ENCODE peak calls at places on chromosome 11, in five cellular contexts. I is testis, G is OCI-LY7, N is fibroblast of mammary gland, Y is adrenal gland. Z is an unnamed sample.

GRCh38 chr11:130510407-130511006 is 62.1 kb downstream of the ADAMTS15 start:
- DNase-seq in N (peak; percentile 22), Y (no peak), I (peak; percentile 34), G (no peak), Z (no peak)

GRCh38 chr11:21928834-21929233 is 264.1 kb upstream of the ANO5 start:
- DNase-seq in Y (no peak), I (no peak), N (no peak), G (no peak), Z (no peak)

GRCh38 chr11:117144477-117145392 is 648 bp downstream of the PAFAH1B2 start:
- DNase-seq in G (peak; percentile 64), Y (peak; percentile 92), N (peak; percentile 73), I (peak; percentile 61), Z (peak; percentile 68)

GRCh38 chr11:65204646-65205601 is 23.2 kb downstream of the CAPN1 start:
- DNase-seq in I (peak; percentile 50), Y (peak; percentile 51), N (peak; percentile 27), G (peak; percentile 48), Z (peak; percentile 46)

GRCh38 chr11:95567685-95568084 is 221.9 kb downstream of the FAM76B start:
- DNase-seq in Y (no peak), I (no peak), N (peak; percentile 70), G (no peak), Z (no peak)

GRCh38 chr11:12009617-12010321 is 1.3 kb upstream of the DKK3 start:
- DNase-seq in Y (no peak), N (no peak), G (no peak), I (peak; percentile 23), Z (no peak)

GRCh38 chr11:62394825-62395538 is 23.9 kb upstream of the SCGB1A1 start:
- DNase-seq in G (peak; percentile 69), N (peak; percentile 85), I (peak; percentile 85), Y (peak; percentile 93), Z (peak; percentile 78)

GRCh38 chr11:27291302-27291889 is 71.6 kb downstream of the CCDC34 start:
- DNase-seq in I (no peak), Y (no peak), G (peak; percentile 73), N (peak; percentile 30), Z (peak; percentile 16)

GRCh38 chr11:129747161-129747560 is 68.5 kb upstream of the TMEM45B start:
- DNase-seq in N (no peak), Y (no peak), I (no peak), G (no peak), Z (no peak)

GRCh38 chr11:46367244-46367915 is 14.1 kb upstream of the MDK start:
- DNase-seq in Y (peak; percentile 88), G (peak; percentile 69), N (peak; percentile 68), I (peak; percentile 77), Z (peak; percentile 72)

GRCh38 chr11:119316017-119316728 is 757 bp downstream of the MCAM start:
- DNase-seq in I (no peak), Y (peak; percentile 74), N (no peak), G (no peak), Z (no peak)

GRCh38 chr11:122920579-122920978 is 38.0 kb downstream of the JHY start:
- DNase-seq in I (no peak), Y (no peak), G (no peak), N (no peak), Z (no peak)

GRCh38 chr11:86761978-86762377 is 38.4 kb upstream of the PRSS23 start:
- DNase-seq in N (peak; percentile 49), Y (no peak), G (no peak), I (no peak), Z (no peak)

GRCh38 chr11:28139848-28140415 is 31.7 kb downstream of the METTL15 start:
- DNase-seq in G (no peak), N (no peak), I (no peak), Y (no peak), Z (no peak)

GRCh38 chr11:48034926-48035876 is 54.8 kb downstream of the PTPRJ start:
- DNase-seq in Y (no peak), G (no peak), I (no peak), N (peak; percentile 57), Z (no peak)

GRCh38 chr11:107849791-107850190 is 8.8 kb downstream of the SLC35F2 start:
- DNase-seq in I (no peak), N (no peak), Y (no peak), G (no peak), Z (no peak)

DNA sequence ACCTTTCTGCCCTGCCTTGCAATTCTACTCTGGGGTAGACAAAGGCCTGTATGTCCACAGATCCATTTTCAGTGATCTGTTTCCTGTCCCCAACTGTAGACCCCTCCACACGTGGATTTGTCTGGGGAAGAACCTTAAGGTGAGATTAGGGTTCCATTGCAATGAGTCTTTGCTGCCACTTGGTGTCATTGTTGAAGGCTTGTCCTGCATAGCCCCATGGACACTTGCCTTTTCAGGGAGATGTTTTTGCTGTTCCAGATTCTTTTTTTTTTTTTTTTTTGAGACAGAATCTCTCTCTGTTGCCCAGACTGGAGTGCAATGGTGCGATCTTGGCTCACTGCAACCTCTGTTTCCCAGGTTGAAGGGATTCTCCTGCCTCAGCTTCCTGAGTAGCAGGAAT is 21.8 kb downstream of the SERPING1 start:
- DNase-seq in G (peak; percentile 11), I (no peak), N (no peak), Y (no peak), Z (no peak)
- TF ChIP-seq CTCF in G (peak; percentile 58), I (no peak), N (peak; percentile 35), Y (no peak), Z (peak; percentile 28)

DNA sequence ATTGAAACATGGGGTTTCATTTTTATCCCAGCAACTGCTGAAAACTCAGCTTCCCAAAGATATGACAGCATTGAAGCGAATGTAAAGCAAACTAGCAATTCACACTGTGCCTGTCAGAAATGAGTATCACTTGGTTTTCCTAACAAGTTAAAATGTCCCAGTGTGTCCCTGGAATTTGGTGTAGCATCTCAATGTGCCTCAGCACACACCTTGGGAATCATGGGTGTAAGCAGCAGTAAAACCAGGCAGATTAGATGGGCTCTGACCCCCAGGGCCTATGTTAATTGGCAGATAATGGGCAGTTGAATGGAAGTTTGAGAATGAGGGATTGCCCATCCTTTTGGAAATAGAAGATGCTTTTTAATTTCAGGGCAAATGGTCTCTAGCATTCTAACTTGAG is 784.9 kb upstream of the LRRC4C start:
- DNase-seq in N (no peak), Y (no peak), G (no peak), I (no peak), Z (no peak)
- H3K4me3 ChIP-seq in N (no peak overlapping the region), Y (no peak overlapping the region), G (no peak overlapping the region), I (no peak overlapping the region), Z (no peak overlapping the region)

GRCh38 chr11:72326151-72326842 is 82.3 kb upstream of the PHOX2A start:
- DNase-seq in I (no peak), N (peak; percentile 76), G (no peak), Y (no peak), Z (no peak)

GRCh38 chr11:72330131-72330727 is 86.3 kb upstream of the PHOX2A start:
- DNase-seq in Y (no peak), I (no peak), G (no peak), N (no peak), Z (no peak)

GRCh38 chr11:72331761-72332160 is 87.8 kb upstream of the PHOX2A start:
- DNase-seq in Y (no peak), N (no peak), I (no peak), G (no peak), Z (no peak)

GRCh38 chr11:72333657-72334056 is 89.7 kb upstream of the PHOX2A start:
- DNase-seq in I (no peak), Y (peak; percentile 62), G (peak; percentile 24), N (no peak), Z (no peak)

DNA sequence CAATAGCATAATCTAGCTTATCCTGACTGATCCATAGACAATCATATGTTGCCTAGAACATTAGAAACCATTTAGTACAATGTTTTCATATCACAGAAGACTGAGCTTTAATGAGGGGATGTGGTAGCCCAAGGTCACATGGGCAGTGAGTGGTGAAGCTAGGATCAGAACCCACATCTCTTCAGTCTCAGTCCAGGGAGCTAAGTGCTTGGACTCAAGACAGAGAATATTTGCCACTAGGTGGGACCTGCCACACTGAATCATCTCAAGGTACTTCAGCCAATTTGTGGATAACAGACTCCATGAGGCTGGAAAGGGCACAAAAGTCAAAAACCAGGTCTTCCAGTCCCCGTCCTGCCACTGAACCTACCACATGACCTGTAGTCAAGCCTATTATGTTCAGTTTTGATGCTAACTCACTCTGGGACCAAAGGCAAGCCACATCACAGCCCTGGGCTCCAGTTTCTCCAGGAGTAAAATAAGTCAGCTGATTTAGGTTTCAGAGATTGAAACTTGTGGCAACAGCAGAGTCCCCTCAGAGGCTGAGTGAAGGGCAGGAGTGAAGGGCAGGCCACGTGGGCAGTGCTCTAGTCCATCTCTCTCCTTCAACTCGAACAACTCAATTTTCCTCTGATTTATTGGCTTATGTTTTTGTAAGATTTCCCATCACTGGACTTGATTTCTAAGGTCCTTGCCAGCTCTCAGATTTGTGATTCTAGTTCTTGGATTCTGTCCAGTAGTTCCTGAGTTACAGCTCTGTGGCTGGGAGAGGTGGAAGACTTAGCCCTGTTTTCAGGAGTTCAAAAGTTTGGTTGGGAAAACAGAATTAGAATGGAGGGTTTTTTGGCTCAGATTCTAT is 84.6 kb upstream of the PHOX2A start:
- DNase-seq in Y (no peak), N (peak; percentile 21), G (no peak), I (no peak), Z (no peak)
- TF ChIP-seq CTCF in Y (no peak), N (no peak), G (no peak), I (no peak), Z (no peak)

DNA sequence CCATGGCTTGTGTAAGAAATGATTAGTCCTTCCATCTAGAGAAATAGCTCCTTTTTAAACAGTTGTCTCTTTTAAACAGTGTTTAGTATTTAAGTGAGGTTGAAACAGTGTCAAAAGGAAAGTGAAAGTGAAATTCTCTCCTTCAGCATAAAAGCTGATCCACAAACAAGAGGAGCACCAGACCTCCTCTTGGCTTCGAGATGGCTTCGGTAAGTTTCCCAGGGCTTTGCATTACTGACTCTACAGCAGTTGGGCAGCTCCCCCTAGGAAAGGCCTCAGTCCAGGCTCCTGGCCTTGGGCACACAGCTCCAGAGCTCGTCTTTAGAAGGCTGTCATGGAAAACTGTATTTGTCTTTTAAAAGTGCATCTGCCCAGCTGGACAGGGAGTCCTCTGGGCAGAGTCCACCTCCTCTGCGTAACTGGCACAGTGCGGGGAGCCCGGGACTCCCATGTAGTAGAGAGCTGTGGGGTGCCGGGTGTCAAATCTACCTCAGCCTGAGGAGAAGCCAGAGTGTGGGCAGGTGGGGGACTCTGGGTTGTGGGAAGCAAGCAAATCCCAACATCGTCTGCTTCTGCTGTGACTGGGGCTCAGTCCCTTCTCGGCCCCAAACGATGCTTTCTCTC is at the start of gene PLAAT4:
- DNase-seq in I (peak; percentile 61), G (no peak), Y (peak; percentile 73), N (peak; percentile 64), Z (peak; percentile 68)
- H3K4me3 ChIP-seq in I (peak within 1 kb of the TSS; percentile 34), G (peak within 1 kb of the TSS; percentile 49), Y (no peak within 1 kb of the TSS), N (peak within 1 kb of the TSS; percentile 33), Z (peak within 1 kb of the TSS; percentile 57)

DNA sequence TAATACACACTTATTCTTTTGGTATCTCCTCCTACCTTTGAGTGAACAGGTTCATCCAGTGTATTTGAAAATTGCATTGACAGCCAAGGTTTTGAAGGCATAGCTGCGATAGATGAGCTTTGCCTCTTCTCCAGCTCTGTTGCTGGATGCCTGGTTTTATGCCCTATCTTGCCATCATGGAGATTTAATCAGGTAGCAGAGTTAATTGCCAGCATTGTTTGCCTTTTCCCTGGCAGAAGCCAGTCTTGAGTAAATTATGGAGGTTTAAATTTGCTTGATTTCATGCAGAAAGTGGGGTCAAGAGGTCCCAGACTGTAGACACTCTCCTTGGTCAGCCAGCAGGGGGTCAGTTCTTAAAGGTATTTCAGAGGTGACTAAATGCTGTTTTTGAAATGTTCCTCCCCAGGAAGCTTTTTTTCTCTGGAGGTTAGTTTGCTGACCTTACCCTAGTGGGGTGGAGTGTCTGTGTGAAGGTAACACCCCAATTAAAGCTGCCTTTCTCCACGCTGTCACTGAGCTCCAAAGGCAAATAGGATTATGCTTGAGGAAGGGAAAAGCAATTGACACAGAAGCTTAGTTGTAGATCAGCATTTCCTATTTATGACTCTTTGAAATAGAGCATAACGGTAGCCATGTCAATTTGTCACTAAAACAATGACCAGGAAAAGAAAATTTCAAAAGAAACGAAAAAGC is 96.0 kb downstream of the EXT2 start:
- DNase-seq in I (no peak), N (no peak), G (no peak), Y (no peak), Z (no peak)
- TF ChIP-seq CTCF in I (no peak), N (no peak), G (no peak), Y (no peak), Z (no peak)